ENCODE peak calls at places on chromosomes 2 and 18, in five cellular contexts. P is CD8-positive, alpha-beta memory T cell; Z is cardiac muscle cell; W is H9; M is colonic mucosa. K is an unnamed sample. For H3K4me1, the result is how much of the 10 kb centered on the place peaks cover.

GRCh38 chr2:107542314-107542740 is 284.4 kb upstream of the RGPD4 start:
- DNase-seq in P (no peak), Z (no peak), W (no peak), M (no peak), K (no peak)

GRCh38 chr2:127405252-127405605 is 13.0 kb upstream of the PROC start:
- DNase-seq in P (no peak), Z (no peak), W (no peak), M (no peak), K (no peak)

GRCh38 chr2:43142921-43143438 is 83.4 kb downstream of the ZFP36L2 start:
- DNase-seq in P (no peak), Z (no peak), W (no peak), M (peak), K (no peak)

GRCh38 chr2:81078631-81079030 is 774.1 kb upstream of the LRRTM1 start:
- DNase-seq in P (no peak), Z (no peak), W (no peak), M (no peak), K (no peak)

GRCh38 chr2:66366619-66367018 is 68.3 kb upstream of the MEIS1 start:
- DNase-seq in P (no peak), Z (no peak), W (no peak), M (no peak), K (no peak)

GRCh38 chr2:25204190-25204838 is 35.9 kb upstream of the POMC start:
- DNase-seq in P (no peak), Z (no peak), W (peak), M (no peak), K (no peak)

GRCh38 chr2:108637304-108637669 is 82.0 kb upstream of the RANBP2 start:
- DNase-seq in P (no peak), Z (peak), W (no peak), M (peak), K (peak)

GRCh38 chr2:233267516-233268245 is 16.2 kb downstream of the ATG16L1 start:
- DNase-seq in P (peak), Z (no peak), W (no peak), M (peak), K (no peak)

GRCh38 chr18:36009214-36009613 is 36.7 kb downstream of the RMP24 start:
- DNase-seq in P (no peak), Z (no peak), W (no peak), M (no peak), K (no peak)

GRCh38 chr2:74399785-74400184 is 19.7 kb upstream of the DCTN1 start:
- DNase-seq in P (no peak), Z (peak), W (no peak), M (no peak), K (no peak)

GRCh38 chr2:16478817-16479216 is 186.8 kb downstream of the CYRIA start:
- DNase-seq in P (no peak), Z (no peak), W (no peak), M (no peak), K (no peak)

GRCh38 chr18:29156531-29156930 is 979.6 kb upstream of the CDH2 start:
- DNase-seq in P (no peak), Z (no peak), W (no peak), M (no peak), K (no peak)

GRCh38 chr2:236793041-236794011 is 223.7 kb downstream of the ACKR3 start:
- DNase-seq in P (no peak), Z (no peak), W (peak), M (no peak), K (no peak)

GRCh38 chr2:10038716-10039115 is 4.6 kb upstream of the KLF11 start:
- DNase-seq in P (no peak), Z (no peak), W (no peak), M (no peak), K (no peak)

GRCh38 chr2:230305416-230306275 is 21.3 kb upstream of the SP140L start:
- DNase-seq in P (no peak), Z (no peak), W (no peak), M (no peak), K (no peak)

GRCh38 chr2:37915773-37916172 is 9.3 kb upstream of the RMDN2 start:
- DNase-seq in P (no peak), Z (no peak), W (no peak), M (no peak), K (no peak)

GRCh38 chr18:74784791-74785190 is 187.1 kb downstream of the ZNF407 start:
- DNase-seq in P (no peak), Z (no peak), W (no peak), M (no peak), K (no peak)

GRCh38 chr2:241002275-241003046 is 4.0 kb downstream of the SNED1 start:
- DNase-seq in P (no peak), Z (no peak), W (no peak), M (peak), K (no peak)

GRCh38 chr18:49849331-49850217 is 36.2 kb upstream of the ACAA2 start:
- DNase-seq in P (no peak), Z (no peak), W (peak), M (peak), K (peak)

GRCh38 chr2:30721668-30722647 is 85.3 kb downstream of the CAPN13 start:
- DNase-seq in P (no peak), Z (no peak), W (no peak), M (peak), K (no peak)

GRCh38 chr18:68438983-68439382 is 275.9 kb downstream of the TMX3 start:
- DNase-seq in P (no peak), Z (no peak), W (no peak), M (no peak), K (no peak)

GRCh38 chr2:232230557-232230956 is 148.0 kb upstream of the ALPP start:
- DNase-seq in P (no peak), Z (peak), W (peak), M (peak), K (no peak)

GRCh38 chr2:1672738-1673137 is 71.6 kb downstream of the PXDN start:
- DNase-seq in P (no peak), Z (no peak), W (no peak), M (no peak), K (no peak)

GRCh38 chr2:37026050-37026449 is 58.1 kb downstream of the HEATR5B start:
- DNase-seq in P (no peak), Z (no peak), W (peak), M (no peak), K (no peak)

GRCh38 chr2:28142403-28142802 is 250.3 kb upstream of the FOSL2 start:
- DNase-seq in P (no peak), Z (no peak), W (no peak), M (no peak), K (no peak)

GRCh38 chr2:26709323-26710110 is 17.0 kb downstream of the KCNK3 start:
- DNase-seq in P (no peak), Z (peak), W (no peak), M (no peak), K (no peak)
- H3K27ac ChIP-seq in P (no peak), Z (peak), W (no peak), M (no peak), K (no peak)

DNA sequence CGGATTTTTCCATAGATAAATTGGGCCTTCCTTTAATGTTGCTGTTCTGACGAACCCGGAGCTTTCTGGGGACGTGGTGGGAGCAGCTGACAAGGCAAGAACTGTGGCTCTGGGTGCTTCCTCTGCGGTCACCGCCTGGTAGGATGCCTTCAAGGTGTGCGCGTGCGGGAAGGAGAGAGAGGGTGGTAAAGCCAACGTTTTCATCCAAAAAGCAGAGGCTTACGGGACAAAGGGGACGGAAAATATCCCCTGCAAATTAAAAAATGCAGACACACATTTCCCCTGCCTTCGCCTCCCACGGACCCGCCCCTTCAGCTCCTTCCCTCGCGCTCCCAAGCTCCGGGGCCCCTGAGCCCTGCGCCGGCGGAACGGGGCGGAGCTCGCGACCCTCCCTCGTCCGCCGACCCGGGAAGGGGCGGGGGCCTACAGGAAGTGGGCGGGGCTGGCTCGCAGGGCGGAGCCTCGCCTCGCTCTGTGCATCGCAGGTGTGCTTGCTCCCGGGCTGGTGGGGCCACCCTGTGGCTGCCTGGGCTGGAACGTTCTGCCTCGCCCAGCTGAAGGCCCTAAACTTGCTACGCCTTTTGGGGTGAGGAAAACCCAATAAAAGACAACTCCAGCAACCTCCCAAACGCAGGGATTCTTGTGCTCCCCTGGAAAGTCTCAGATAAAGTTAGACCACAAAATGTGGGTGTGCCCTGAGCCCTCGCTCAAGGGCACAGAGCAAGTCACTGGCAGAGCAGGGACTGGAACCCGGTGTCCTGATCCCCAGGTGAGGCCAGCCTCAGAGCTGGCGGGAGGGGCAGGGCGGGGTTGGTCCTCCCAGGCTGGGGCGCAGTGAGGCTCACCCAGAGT is 25.4 kb upstream of the SLC66A3 start:
- DNase-seq in P (peak), Z (peak), W (peak), M (peak), K (no peak)
- H3K4me1 ChIP-seq in P (under half), Z (under half), W (under half), M (under half), K (under half)

DNA sequence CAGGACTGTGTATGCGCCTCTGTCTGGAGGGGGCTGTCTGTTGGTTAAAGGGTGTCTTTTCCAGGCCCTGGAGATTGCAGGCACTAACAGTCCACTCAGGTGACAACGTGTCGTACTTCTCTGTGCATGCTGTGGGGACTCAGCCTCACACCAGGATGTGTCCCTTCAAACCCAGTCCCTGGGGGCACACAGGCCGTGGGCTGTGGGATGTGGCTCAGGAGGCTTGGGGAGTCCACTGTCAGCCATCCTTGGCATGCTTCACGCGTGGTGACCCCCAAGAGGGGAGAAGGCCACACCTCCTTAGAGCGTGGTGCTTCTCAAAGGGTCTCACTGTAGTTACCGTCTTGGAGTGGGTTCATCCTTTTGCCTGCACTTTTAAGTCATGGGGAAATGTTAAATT is 127.8 kb downstream of the KLHL29 start:
- DNase-seq in P (no peak), Z (no peak), W (no peak), M (no peak), K (no peak)
- H3K27ac ChIP-seq in P (no peak), Z (no peak), W (no peak), M (no peak), K (no peak)

GRCh38 chr2:201234167-201235139 is 25.9 kb upstream of the CASP8 start:
- DNase-seq in P (no peak), Z (no peak), W (no peak), M (no peak), K (no peak)

GRCh38 chr2:201232125-201232815 is 28.1 kb upstream of the CASP8 start:
- DNase-seq in P (peak), Z (peak), W (peak), M (peak), K (peak)

GRCh38 chr2:201233192-201234166 is 26.9 kb upstream of the CASP8 start:
- DNase-seq in P (peak), Z (no peak), W (peak), M (peak), K (peak)

GRCh38 chr2:201237486-201238241 is 22.7 kb upstream of the CASP8 start:
- DNase-seq in P (no peak), Z (no peak), W (no peak), M (no peak), K (no peak)

DNA sequence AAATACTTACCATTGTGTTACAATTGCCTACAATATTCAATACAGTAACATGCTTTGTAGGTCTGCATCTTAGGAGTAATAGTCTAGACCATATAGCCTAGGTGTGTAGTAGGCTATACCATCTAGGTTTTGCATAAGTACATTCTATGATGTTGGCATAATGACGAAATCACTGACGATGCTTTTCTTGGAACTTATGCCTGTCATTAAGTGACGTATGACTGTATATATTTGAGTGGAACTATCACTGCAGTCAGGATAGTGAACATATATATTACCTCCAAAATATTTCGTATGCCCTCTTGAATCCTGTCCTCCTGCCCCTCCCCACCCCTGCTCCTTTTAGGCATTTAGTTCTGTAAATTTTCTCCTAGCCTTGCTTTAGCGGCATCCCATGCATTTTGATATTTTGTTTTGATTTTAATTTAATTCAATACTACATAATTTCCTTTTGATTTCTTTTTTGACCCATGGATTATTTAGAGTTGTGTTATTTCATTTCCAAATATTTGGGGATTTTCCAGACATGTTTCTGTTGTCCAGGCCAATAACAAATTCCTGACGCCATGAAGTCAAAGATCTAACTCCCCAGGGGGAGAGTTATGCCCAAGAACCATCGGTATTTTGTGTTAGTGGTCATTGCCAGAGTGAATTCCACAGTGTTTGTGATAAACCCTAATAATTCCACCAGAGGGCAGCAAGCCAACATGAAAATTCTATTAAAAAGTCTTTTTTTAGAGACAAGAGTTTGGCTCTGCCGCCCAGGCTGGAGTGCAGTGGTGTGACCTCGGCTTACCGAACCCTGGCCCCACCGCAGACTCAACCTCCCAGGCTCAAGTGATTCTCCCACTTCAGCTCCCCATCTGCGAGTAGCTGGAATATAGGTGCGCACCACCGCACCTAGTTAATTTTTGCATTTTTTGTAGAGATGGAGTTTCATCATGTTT is 24.2 kb upstream of the CASP8 start:
- DNase-seq in P (no peak), Z (peak), W (peak), M (peak), K (peak)
- H3K4me1 ChIP-seq in P (half or more), Z (under half), W (under half), M (under half), K (under half)

DNA sequence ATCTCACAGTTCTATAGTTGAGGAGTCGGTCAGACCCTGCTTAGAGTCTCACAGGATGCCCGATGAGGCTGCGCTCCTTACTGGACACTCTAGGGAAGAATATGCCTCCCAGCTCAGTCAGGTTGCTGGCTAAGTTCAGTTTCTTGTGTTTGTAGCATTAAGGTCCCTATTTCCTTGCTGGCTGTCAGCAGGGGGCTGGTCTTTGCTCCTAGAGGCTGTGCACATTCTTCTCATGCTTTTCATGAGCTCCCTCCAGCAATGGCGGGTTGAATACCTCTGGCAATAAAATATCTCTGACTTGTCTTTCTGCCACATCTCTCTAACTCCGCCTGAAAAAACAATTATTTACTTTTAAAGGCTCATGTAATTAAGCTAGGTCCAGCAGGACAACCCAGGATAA is 79.4 kb upstream of the DNAJC10 start:
- DNase-seq in P (no peak), Z (peak), W (peak), M (no peak), K (no peak)
- H3K27ac ChIP-seq in P (no peak), Z (no peak), W (no peak), M (no peak), K (no peak)

GRCh38 chr2:8515864-8516533 is 165.9 kb upstream of the ID2 start:
- DNase-seq in P (no peak), Z (no peak), W (no peak), M (no peak), K (no peak)
- H3K4me1 ChIP-seq in P (half or more), Z (under half), W (under half), M (under half), K (under half)

GRCh38 chr2:46615555-46616487 is 136.5 kb downstream of the TMEM247 start:
- DNase-seq in P (peak), Z (peak), W (no peak), M (peak), K (no peak)
- H3K27ac ChIP-seq in P (peak), Z (peak), W (no peak), M (peak), K (peak)

DNA sequence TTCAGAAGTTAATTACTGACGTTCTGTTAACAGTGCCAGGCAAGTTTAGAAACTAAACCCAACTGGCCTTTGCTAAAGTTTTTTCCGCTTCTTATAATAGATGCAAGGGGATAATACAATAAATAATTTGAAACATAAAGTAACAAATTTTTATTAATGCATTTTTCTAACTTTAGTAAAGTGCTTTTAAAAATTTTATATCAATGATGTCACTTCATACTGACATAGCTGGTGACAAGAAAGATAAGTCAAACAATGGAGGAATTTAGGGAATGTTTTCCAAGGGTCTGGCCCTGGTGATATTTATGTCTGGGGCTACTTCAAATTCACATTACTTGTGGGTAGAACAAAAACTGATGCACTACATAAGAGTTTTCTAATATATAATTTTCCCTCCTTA is 61.2 kb upstream of the CBLN2 start:
- DNase-seq in P (no peak), Z (no peak), W (no peak), M (no peak), K (no peak)
- H3K4me1 ChIP-seq in P (under half), Z (under half), W (under half), M (under half), K (under half)

K was measured in heart right ventricle.